ENCODE peak calls at places on chromosomes 6 and 20, in nine cellular contexts. R is neuronal stem cell; P is left ventricle myocardium inferior; T is HCT116; Z is effector memory CD4-positive, alpha-beta T cell; G is neural progenitor cell; E is mucosa of descending colon; O is lower lobe of right lung; J is AG04450. N is an unnamed sample. For H3K9me3, the result is how much of the 10 kb centered on the place peaks cover.

GRCh38 chr6:44049989-44050871 is 77.0 kb downstream of the MRPL14 start:
- DNase-seq in J (no peak), Z (no peak), P (no peak), R (no peak), E (no peak), O (peak), T (no peak), G (no peak), N (no peak)

GRCh38 chr20:5136096-5136495 is 9.3 kb downstream of the CDS2 start:
- DNase-seq in E (no peak), O (no peak), J (no peak), R (no peak), P (no peak), Z (no peak), G (peak), T (no peak), N (no peak)

GRCh38 chr20:50387996-50388332 is 122.2 kb upstream of the PTPN1 start:
- DNase-seq in O (no peak), G (no peak), R (no peak), J (no peak), E (no peak), Z (no peak), T (no peak), P (no peak), N (no peak)

GRCh38 chr6:12293931-12294800 is 4.0 kb downstream of the EDN1 start:
- DNase-seq in O (no peak), G (no peak), R (no peak), E (no peak), J (no peak), P (no peak), Z (no peak), T (no peak), N (no peak)

GRCh38 chr6:88709819-88710246 is 253.6 kb downstream of the RNGTT start:
- DNase-seq in G (no peak), R (no peak), J (no peak), P (no peak), Z (no peak), E (peak), O (no peak), T (no peak), N (no peak)

GRCh38 chr6:90100059-90100665 is 196.5 kb downstream of the BACH2 start:
- DNase-seq in J (no peak), P (no peak), E (no peak), O (no peak), T (no peak), G (no peak), Z (no peak), R (no peak), N (no peak)

GRCh38 chr6:153090241-153090930 is 40.7 kb downstream of the RGS17 start:
- DNase-seq in T (peak), P (no peak), O (no peak), Z (no peak), G (no peak), J (peak), R (no peak), E (no peak), N (no peak)

GRCh38 chr20:17990278-17990972 is 21.6 kb downstream of the MGME1 start:
- DNase-seq in O (no peak), E (no peak), R (no peak), Z (no peak), J (no peak), P (no peak), T (no peak), G (no peak), N (no peak)

GRCh38 chr20:63234693-63235398 is 859 bp upstream of the BIRC7 start:
- DNase-seq in E (no peak), Z (no peak), T (no peak), O (no peak), G (peak), J (no peak), R (no peak), P (no peak), N (no peak)

GRCh38 chr6:137638926-137639706 is 144.9 kb upstream of the OLIG3 start:
- DNase-seq in J (no peak), T (no peak), P (no peak), R (no peak), O (no peak), Z (no peak), E (no peak), G (no peak), N (no peak)

GRCh38 chr6:157488058-157488457 is 107.1 kb downstream of the ZDHHC14 start:
- DNase-seq in E (no peak), T (no peak), J (no peak), R (no peak), G (no peak), P (no peak), O (no peak), Z (no peak), N (no peak)

GRCh38 chr20:46635514-46636091 is 15.7 kb downstream of the SLC13A3 start:
- DNase-seq in Z (no peak), R (no peak), T (no peak), J (no peak), G (no peak), E (no peak), P (no peak), O (no peak), N (no peak)

GRCh38 chr6:71194730-71195129 is 93.9 kb upstream of the OGFRL1 start:
- DNase-seq in O (no peak), R (no peak), T (no peak), G (no peak), E (no peak), P (no peak), Z (no peak), J (no peak), N (no peak)

GRCh38 chr20:277496-277781 is 13.1 kb downstream of the C20orf96 start:
- DNase-seq in E (no peak), R (no peak), J (no peak), P (no peak), T (no peak), Z (no peak), O (no peak), G (no peak), N (no peak)

GRCh38 chr6:40165036-40165709 is 230.9 kb upstream of the MOCS1 start:
- DNase-seq in G (no peak), O (no peak), R (no peak), J (no peak), T (no peak), E (no peak), Z (no peak), P (no peak), N (no peak)

GRCh38 chr6:69881322-69882151 is 15.2 kb downstream of the COL19A1 start:
- DNase-seq in R (no peak), T (no peak), G (no peak), J (no peak), Z (no peak), O (no peak), E (no peak), P (no peak), N (peak)

GRCh38 chr20:51083447-51083846 is 60.5 kb upstream of the KCNG1 start:
- DNase-seq in P (no peak), G (no peak), O (no peak), J (no peak), T (no peak), E (no peak), R (no peak), Z (no peak), N (no peak)

GRCh38 chr6:104653786-104654185 is 205.9 kb downstream of the HACE1 start:
- DNase-seq in G (no peak), E (no peak), T (no peak), P (no peak), R (no peak), Z (no peak), O (no peak), J (no peak), N (no peak)

GRCh38 chr6:85674604-85675003 is 31.9 kb upstream of the SYNCRIP start:
- DNase-seq in E (no peak), R (no peak), Z (no peak), J (no peak), G (no peak), T (no peak), P (no peak), O (no peak), N (no peak)

GRCh38 chr20:32727663-32728062 is 15.6 kb downstream of the COMMD7 start:
- DNase-seq in E (no peak), J (peak), R (no peak), P (no peak), O (no peak), G (no peak), Z (no peak), T (no peak), N (no peak)

GRCh38 chr6:110180228-110181008 is at the start of gene CDC40:
- DNase-seq in J (no peak), T (no peak), E (peak), O (peak), P (peak), Z (peak), G (peak), R (no peak), N (peak)

GRCh38 chr6:161272600-161273355 is 1.1 kb downstream of the AGPAT4 start:
- DNase-seq in E (no peak), P (no peak), J (no peak), Z (no peak), T (peak), O (no peak), G (peak), R (peak), N (no peak)

GRCh38 chr20:43915209-43916072 is 789 bp downstream of the TOX2 start:
- DNase-seq in G (peak), E (peak), Z (peak), T (no peak), P (no peak), R (no peak), O (no peak), J (no peak), N (peak)

GRCh38 chr6:118895241-118895561 is 1.2 kb downstream of the ASF1A start:
- DNase-seq in O (no peak), R (no peak), T (no peak), G (no peak), J (no peak), E (no peak), Z (no peak), P (no peak), N (no peak)

GRCh38 chr20:5786930-5787826 is 37.0 kb downstream of the SHLD1 start:
- DNase-seq in O (no peak), G (no peak), T (no peak), R (no peak), E (no peak), P (no peak), J (no peak), Z (no peak), N (no peak)

GRCh38 chr20:56322661-56323060 is 36.1 kb upstream of the FAM210B start:
- DNase-seq in E (no peak), J (no peak), R (no peak), G (no peak), O (no peak), P (no peak), Z (no peak), T (no peak), N (no peak)
- H3K9me3 ChIP-seq in E (under half), J (under half), R (under half), G (under half), O (under half), P (under half), Z (under half), T (under half), N (under half)

DNA sequence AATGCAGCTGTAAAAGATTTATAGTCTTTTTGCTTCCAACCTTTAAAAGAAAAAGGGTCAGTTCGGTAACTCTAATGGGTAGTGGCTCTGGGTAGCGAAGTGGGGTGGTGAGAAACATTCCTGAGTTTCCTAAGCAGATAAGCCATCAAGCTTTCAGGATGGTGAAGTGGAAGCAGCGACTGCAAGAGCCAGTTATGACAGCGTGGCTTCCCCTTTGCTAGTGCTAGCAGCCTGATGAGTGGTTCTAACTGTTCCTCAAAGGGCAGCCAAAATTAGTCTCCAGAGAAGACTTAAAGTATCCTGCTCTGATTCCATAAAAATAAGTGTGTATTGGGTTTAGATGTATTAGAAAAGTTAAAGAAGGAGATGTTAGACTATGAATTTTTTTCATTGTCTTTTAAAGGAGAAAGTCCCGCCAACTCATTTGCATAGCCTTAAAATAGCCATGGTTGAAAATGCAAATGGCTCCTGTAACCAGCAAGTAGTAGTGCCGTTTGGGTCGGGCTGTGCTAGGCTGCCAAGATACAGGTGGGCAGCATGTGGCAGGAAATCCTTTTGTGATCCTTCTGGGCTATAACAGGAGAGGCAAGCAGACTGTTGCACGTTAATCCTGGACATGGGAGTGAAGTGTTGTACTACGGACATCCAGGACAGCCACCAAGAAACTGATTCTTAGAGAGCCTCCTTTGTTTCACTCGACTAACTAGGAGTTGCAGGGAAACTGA is 18.0 kb downstream of the ELOVL2 start:
- DNase-seq in R (no peak), E (no peak), T (no peak), Z (no peak), J (no peak), P (no peak), G (peak), O (no peak), N (no peak)
- H3K9me3 ChIP-seq in R (under half), E (under half), T (under half), Z (under half), J (under half), P (under half), G (under half), O (under half), N (under half)

GRCh38 chr6:167654389-167654788 is 172.3 kb upstream of the AFDN start:
- DNase-seq in O (no peak), G (no peak), T (no peak), R (no peak), P (no peak), Z (no peak), J (no peak), E (no peak), N (no peak)
- H3K9me3 ChIP-seq in O (under half), G (under half), T (under half), R (under half), P (under half), Z (under half), J (half or more), E (under half), N (under half)

GRCh38 chr6:135481786-135482369 is 15.7 kb downstream of the AHI1 start:
- DNase-seq in Z (no peak), E (no peak), P (no peak), T (no peak), G (peak), J (no peak), R (no peak), O (no peak), N (no peak)
- H3K9me3 ChIP-seq in Z (under half), E (half or more), P (half or more), T (under half), G (under half), J (under half), R (half or more), O (under half), N (under half)

GRCh38 chr6:108168026-108168463 is 2.2 kb downstream of the NR2E1 start:
- DNase-seq in R (no peak), O (no peak), E (no peak), Z (no peak), T (no peak), G (peak), J (no peak), P (no peak), N (no peak)
- H3K9me3 ChIP-seq in R (under half), O (under half), E (under half), Z (under half), T (under half), G (under half), J (under half), P (under half), N (under half)

GRCh38 chr6:148593130-148593812 is 153.6 kb upstream of the UST start:
- DNase-seq in Z (no peak), G (no peak), R (no peak), O (peak), T (no peak), E (no peak), J (peak), P (no peak), N (no peak)

GRCh38 chr6:148593813-148594170 is 153.0 kb upstream of the UST start:
- DNase-seq in E (no peak), Z (no peak), O (no peak), R (no peak), P (no peak), J (no peak), G (no peak), T (no peak), N (no peak)

GRCh38 chr6:148595550-148595949 is 151.3 kb upstream of the UST start:
- DNase-seq in E (no peak), J (no peak), T (no peak), P (no peak), G (no peak), O (no peak), Z (no peak), R (no peak), N (no peak)

GRCh38 chr6:148591656-148592055 is 155.2 kb upstream of the UST start:
- DNase-seq in G (no peak), R (no peak), E (no peak), T (no peak), J (no peak), P (no peak), Z (no peak), O (no peak), N (no peak)

DNA sequence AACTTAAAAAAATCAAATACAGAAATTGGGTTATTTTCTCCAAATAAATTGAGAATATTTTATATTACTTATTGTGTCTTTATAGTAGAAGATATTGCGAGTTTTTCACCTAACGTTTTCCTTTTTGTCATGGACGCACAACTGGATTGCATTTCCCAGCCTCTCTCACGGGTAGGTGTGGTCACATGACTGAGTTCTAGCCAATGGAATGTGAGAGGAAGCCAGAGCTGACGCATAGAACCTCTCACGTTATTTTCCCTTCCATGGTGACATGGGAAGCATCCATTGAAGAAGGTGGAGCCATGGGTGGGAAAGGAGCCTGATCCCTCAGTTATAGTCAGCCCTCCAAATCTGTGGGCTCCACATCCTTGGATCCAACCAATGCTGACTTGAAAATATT is 155.9 kb upstream of the UST start:
- DNase-seq in R (no peak), G (no peak), E (no peak), O (no peak), Z (no peak), T (no peak), P (no peak), J (no peak), N (no peak)
- H3K9me3 ChIP-seq in R (under half), G (under half), E (under half), O (under half), Z (under half), T (under half), P (under half), J (under half), N (under half)